ENCODE peak calls at places on chromosomes 2 and 18, in four cellular contexts. Z is tibial artery, I is pancreas, K is upper lobe of right lung. F is an unnamed sample.

GRCh38 chr2:641501-642430 is 35.4 kb downstream of the TMEM18 start:
- DNase-seq in I (no peak), Z (no peak), K (no peak), F (no peak)

GRCh38 chr2:8753609-8754008 is 71.8 kb downstream of the ID2 start:
- DNase-seq in K (no peak), I (no peak), Z (no peak), F (no peak)

GRCh38 chr2:27442981-27443323 is 771 bp downstream of the KRTCAP3 start:
- DNase-seq in I (peak; percentile 55), Z (no peak), K (no peak), F (peak; percentile 33)

GRCh38 chr2:164000171-164000570 is 264.4 kb upstream of the FIGN start:
- DNase-seq in K (no peak), I (no peak), Z (no peak), F (no peak)

GRCh38 chr2:164840930-164841718 is 499 bp downstream of the COBLL1 start:
- DNase-seq in Z (peak; percentile 91), K (peak; percentile 90), I (peak; percentile 90), F (peak; percentile 81)

GRCh38 chr2:41829011-41829500 is 218.8 kb upstream of the PKDCC start:
- DNase-seq in I (no peak), K (no peak), Z (no peak), F (no peak)

GRCh38 chr2:3242747-3243369 is 134.8 kb downstream of the EIPR1 start:
- DNase-seq in Z (no peak), K (no peak), I (no peak), F (no peak)

GRCh38 chr2:1744446-1745170 is at the start of gene PXDN:
- DNase-seq in I (no peak), Z (no peak), K (peak; percentile 69), F (peak; percentile 45)

GRCh38 chr2:158502984-158503383 is 46.2 kb downstream of the PKP4 start:
- DNase-seq in K (no peak), I (no peak), Z (no peak), F (no peak)

GRCh38 chr2:181813963-181814565 is 77.5 kb upstream of the ITPRID2 start:
- DNase-seq in K (no peak), I (no peak), Z (no peak), F (peak; percentile 15)

GRCh38 chr2:42049411-42050349 is 1.9 kb downstream of the PKDCC start:
- DNase-seq in I (peak; percentile 40), Z (peak; percentile 79), K (no peak), F (no peak)

GRCh38 chr2:235719146-235719942 is 225.5 kb downstream of the AGAP1 start:
- DNase-seq in Z (no peak), K (no peak), I (no peak), F (no peak)

GRCh38 chr18:3538456-3538855 is 88.5 kb downstream of the TGIF1 start:
- DNase-seq in I (no peak), K (no peak), Z (no peak), F (no peak)

GRCh38 chr2:202025816-202026215 is 7.8 kb upstream of the FZD7 start:
- DNase-seq in Z (no peak), I (no peak), K (no peak), F (no peak)

GRCh38 chr18:23107718-23108117 is 27.6 kb upstream of the CABLES1 start:
- DNase-seq in Z (peak; percentile 10), I (no peak), K (no peak), F (no peak)

GRCh38 chr2:197920581-197921213 is 116.3 kb downstream of the PLCL1 start:
- DNase-seq in K (no peak), Z (no peak), I (no peak), F (no peak)

GRCh38 chr2:26033270-26033768 is 565 bp upstream of the RAB10 start:
- DNase-seq in I (no peak), K (no peak), Z (peak; percentile 79), F (peak; percentile 88)

GRCh38 chr2:95525294-95526035 is 40.9 kb upstream of the TRIM43B start:
- DNase-seq in Z (no peak), I (peak; percentile 48), K (peak; percentile 83), F (peak; percentile 45)

GRCh38 chr2:924202-924601 is 26.4 kb upstream of the SNTG2 start:
- DNase-seq in Z (no peak), I (no peak), K (no peak), F (no peak)

GRCh38 chr18:55386545-55386944 is 201.4 kb downstream of the TCF4 start:
- DNase-seq in I (no peak), Z (no peak), K (no peak), F (no peak)

GRCh38 chr18:55387139-55387984 is 200.6 kb downstream of the TCF4 start:
- DNase-seq in Z (no peak), K (no peak), I (no peak), F (no peak)

GRCh38 chr18:55384115-55384514 is 203.9 kb downstream of the TCF4 start:
- DNase-seq in I (no peak), K (no peak), Z (no peak), F (no peak)

GRCh38 chr18:55384551-55385275 is 203.3 kb downstream of the TCF4 start:
- DNase-seq in Z (no peak), I (no peak), K (no peak), F (peak; percentile 9)

DNA sequence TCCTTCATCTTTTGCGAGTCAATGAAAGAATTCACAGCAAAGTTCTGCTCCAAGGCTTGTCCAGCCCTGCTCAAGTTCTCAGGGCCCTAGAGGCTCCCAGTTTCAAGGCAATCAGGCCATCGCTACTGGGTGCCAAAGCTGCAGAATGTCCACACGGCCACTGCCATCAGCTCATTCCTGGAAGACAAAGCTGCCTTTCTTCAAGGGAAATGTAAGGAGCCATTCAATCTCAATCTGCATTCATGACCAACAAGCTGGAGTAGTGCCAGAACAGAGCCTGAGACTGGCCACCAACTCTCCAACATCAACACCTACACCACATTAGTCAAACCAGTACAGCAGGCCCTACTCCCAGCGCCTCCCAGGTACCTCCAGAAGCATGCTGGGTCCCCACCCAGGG is 202.2 kb downstream of the TCF4 start:
- DNase-seq in K (no peak), I (no peak), Z (no peak), F (no peak)
- H3K4me1 ChIP-seq in K (peaks cover 8% of the 10 kb centered on the region), I (peaks cover 14% of the 10 kb centered on the region), Z (no peaks in the 10 kb centered on the region), F (no peaks in the 10 kb centered on the region)

GRCh38 chr2:44960871-44961270 is 19.4 kb downstream of the SIX3 start:
- DNase-seq in Z (no peak), K (no peak), I (no peak), F (no peak)
- H3K4me3 ChIP-seq in Z (no peak overlapping the region), K (no peak overlapping the region), I (no peak overlapping the region), F (no peak overlapping the region)

GRCh38 chr2:121774216-121774615 is 18.8 kb downstream of the TSN start:
- DNase-seq in Z (no peak), K (no peak), I (no peak), F (no peak)
- H3K4me1 ChIP-seq in Z (no peaks in the 10 kb centered on the region), K (no peaks in the 10 kb centered on the region), I (no peaks in the 10 kb centered on the region), F (no peaks in the 10 kb centered on the region)

GRCh38 chr2:239341146-239341732 is 59.6 kb downstream of the HDAC4 start:
- DNase-seq in K (no peak), Z (no peak), I (no peak), F (no peak)

GRCh38 chr2:239339726-239340654 is 60.8 kb downstream of the HDAC4 start:
- DNase-seq in K (no peak), Z (no peak), I (no peak), F (no peak)

GRCh38 chr2:239337122-239337876 is 63.5 kb downstream of the HDAC4 start:
- DNase-seq in I (no peak), Z (no peak), K (no peak), F (no peak)

GRCh38 chr2:239337877-239338484 is 62.8 kb downstream of the HDAC4 start:
- DNase-seq in K (no peak), I (peak; percentile 60), Z (no peak), F (peak; percentile 44)

DNA sequence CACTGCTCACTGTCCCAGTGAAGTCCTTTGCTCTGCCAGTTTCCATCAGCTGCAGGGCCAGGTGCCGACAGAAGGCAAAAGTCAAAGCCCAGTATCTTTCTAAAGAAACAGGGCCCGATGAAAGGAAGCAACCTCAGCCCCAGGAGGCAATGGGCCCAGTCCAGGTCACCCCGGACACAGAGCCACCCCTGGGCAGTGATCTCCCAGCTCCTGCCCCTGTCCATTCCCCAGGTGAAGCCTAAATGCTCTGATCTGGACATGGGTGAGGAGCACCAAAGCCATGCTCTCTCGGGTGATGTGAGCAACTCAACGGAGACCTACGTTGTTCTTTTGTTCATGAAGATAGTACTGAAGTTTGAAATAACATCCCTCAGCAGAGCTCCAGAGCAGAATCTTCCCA is 61.6 kb downstream of the HDAC4 start:
- DNase-seq in Z (no peak), K (no peak), I (no peak), F (no peak)
- H3K4me3 ChIP-seq in Z (no peak overlapping the region), K (no peak overlapping the region), I (no peak overlapping the region), F (no peak overlapping the region)

GRCh38 chr2:215848679-215849078 is 164.7 kb downstream of the MREG start:
- DNase-seq in K (no peak), I (no peak), Z (no peak), F (no peak)

GRCh38 chr2:215848146-215848545 is 165.2 kb downstream of the MREG start:
- DNase-seq in Z (no peak), I (no peak), K (no peak), F (no peak)

GRCh38 chr2:215845839-215846586 is 167.3 kb downstream of the MREG start:
- DNase-seq in K (no peak), I (no peak), Z (no peak), F (no peak)

GRCh38 chr2:215847056-215847455 is 166.3 kb downstream of the MREG start:
- DNase-seq in Z (no peak), I (no peak), K (no peak), F (no peak)

DNA sequence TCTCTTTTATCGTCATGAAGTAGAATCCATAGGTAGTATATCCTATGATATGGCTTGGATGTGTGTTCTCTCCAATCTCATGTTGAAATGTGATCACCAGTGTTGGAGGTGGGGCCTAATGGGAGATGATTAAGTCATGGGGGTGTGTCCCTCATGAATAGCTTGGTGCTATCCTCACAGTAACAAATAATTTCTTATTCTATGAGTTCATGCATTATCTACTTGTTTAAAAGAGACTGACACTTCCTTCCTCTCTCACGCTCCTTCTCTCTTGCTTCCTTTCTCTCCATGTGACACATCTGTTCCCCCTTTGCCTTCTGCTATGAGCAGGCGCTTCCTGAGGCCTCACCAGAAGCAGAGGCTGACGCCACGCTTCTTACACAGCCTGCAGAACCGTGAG is 165.6 kb downstream of the MREG start:
- DNase-seq in Z (no peak), K (no peak), I (no peak), F (no peak)
- H3K4me1 ChIP-seq in Z (no peaks in the 10 kb centered on the region), K (no peaks in the 10 kb centered on the region), I (no peaks in the 10 kb centered on the region), F (no peaks in the 10 kb centered on the region)

DNA sequence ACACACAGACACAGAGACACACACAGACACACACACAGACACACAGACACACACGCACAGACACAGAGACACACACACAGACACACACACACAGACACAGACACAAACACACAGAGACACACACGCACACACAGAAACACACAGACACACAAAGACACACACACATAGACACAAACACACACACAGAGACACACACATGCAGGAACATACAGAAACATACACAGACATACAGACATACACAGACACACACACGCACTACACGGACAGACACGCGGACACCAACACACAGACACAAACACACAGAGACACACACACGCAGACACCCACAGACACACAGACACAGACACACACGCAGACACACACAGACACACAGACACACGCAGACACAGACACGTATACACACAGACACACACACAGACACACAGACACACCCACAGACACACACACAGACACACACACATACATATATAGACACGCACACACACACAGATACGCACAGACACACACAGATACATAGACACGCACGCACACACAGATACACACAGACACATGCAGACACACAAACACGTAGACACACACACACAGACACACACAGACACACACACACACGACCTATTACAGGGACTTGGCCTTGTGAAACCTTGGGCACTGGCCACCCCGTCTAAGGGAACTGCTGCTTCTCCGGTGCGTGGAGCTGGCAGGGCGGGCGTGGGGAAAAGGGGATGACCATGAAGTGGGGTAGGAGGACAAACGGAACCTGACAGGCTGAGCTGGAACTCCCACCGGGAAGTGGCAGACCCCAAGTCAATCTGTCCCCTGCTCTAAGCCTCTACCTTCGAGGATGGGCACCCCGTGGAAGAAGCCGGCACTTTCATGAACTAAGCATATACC is 211.4 kb downstream of the TFCP2L1 start:
- DNase-seq in I (no peak), Z (no peak), K (no peak), F (no peak)
- H3K4me3 ChIP-seq in I (no peak overlapping the region), Z (no peak overlapping the region), K (no peak overlapping the region), F (no peak overlapping the region)

F was measured in transverse colon.